ENCODE peak calls at places on chromosomes 16 and 17, in nine cellular contexts. One of them, this sample, is unnamed.

GRCh38 chr17:72903522-72903921 is 189.0 kb downstream of the SLC39A11 start:
- DNase-seq in WTC11: no peak
- DNase-seq in T47D: no peak
- DNase-seq in NCI-H1092: no peak
- DNase-seq in GOT3: no peak
- DNase-seq in activated naive CD8-positive, alpha-beta T cell treated with anti-CD3 and anti-CD28 coated beads, Interleukin-2, amount 10 ng/mL, durations not matched to agents 7 days and 5 days: no peak
- DNase-seq in left lung: no peak
- DNase-seq in activated CD8-positive, alpha-beta T cell treated with anti-CD3 and anti-CD28 coated beads for 36 hours: no peak
- DNase-seq in mesenchymal stem cell: no peak
- DNase-seq in this sample: no peak

GRCh38 chr17:76297436-76297835 is 10.6 kb downstream of the QRICH2 start:
- DNase-seq in WTC11: no peak
- DNase-seq in T47D: no peak
- DNase-seq in NCI-H1092: no peak
- DNase-seq in GOT3: no peak
- DNase-seq in activated naive CD8-positive, alpha-beta T cell treated with anti-CD3 and anti-CD28 coated beads, Interleukin-2, amount 10 ng/mL, durations not matched to agents 7 days and 5 days: no peak
- DNase-seq in left lung: no peak
- DNase-seq in activated CD8-positive, alpha-beta T cell treated with anti-CD3 and anti-CD28 coated beads for 36 hours: no peak
- DNase-seq in mesenchymal stem cell: no peak
- DNase-seq in this sample: no peak

GRCh38 chr17:77770331-77771105 is 188.0 kb upstream of the TNRC6C start:
- DNase-seq in WTC11: no peak
- DNase-seq in T47D: no peak
- DNase-seq in NCI-H1092: no peak
- DNase-seq in GOT3: peak; percentile 16
- DNase-seq in activated naive CD8-positive, alpha-beta T cell treated with anti-CD3 and anti-CD28 coated beads, Interleukin-2, amount 10 ng/mL, durations not matched to agents 7 days and 5 days: no peak
- DNase-seq in left lung: no peak
- DNase-seq in activated CD8-positive, alpha-beta T cell treated with anti-CD3 and anti-CD28 coated beads for 36 hours: no peak
- DNase-seq in mesenchymal stem cell: peak; percentile 58
- DNase-seq in this sample: no peak

GRCh38 chr16:64397945-64398508 is 723.8 kb downstream of the CDH11 start:
- DNase-seq in WTC11: no peak
- DNase-seq in T47D: no peak
- DNase-seq in NCI-H1092: no peak
- DNase-seq in GOT3: no peak
- DNase-seq in activated naive CD8-positive, alpha-beta T cell treated with anti-CD3 and anti-CD28 coated beads, Interleukin-2, amount 10 ng/mL, durations not matched to agents 7 days and 5 days: no peak
- DNase-seq in left lung: no peak
- DNase-seq in activated CD8-positive, alpha-beta T cell treated with anti-CD3 and anti-CD28 coated beads for 36 hours: no peak
- DNase-seq in mesenchymal stem cell: no peak
- DNase-seq in this sample: no peak

GRCh38 chr16:69107311-69107962 is 2.0 kb downstream of the HAS3 start:
- DNase-seq in WTC11: peak; percentile 52
- DNase-seq in T47D: no peak
- DNase-seq in NCI-H1092: peak; percentile 33
- DNase-seq in GOT3: no peak
- DNase-seq in activated naive CD8-positive, alpha-beta T cell treated with anti-CD3 and anti-CD28 coated beads, Interleukin-2, amount 10 ng/mL, durations not matched to agents 7 days and 5 days: peak; percentile 41
- DNase-seq in left lung: no peak
- DNase-seq in activated CD8-positive, alpha-beta T cell treated with anti-CD3 and anti-CD28 coated beads for 36 hours: no peak
- DNase-seq in mesenchymal stem cell: peak; percentile 18
- DNase-seq in this sample: no peak

GRCh38 chr16:72480926-72481325 is 309.0 kb upstream of the PMFBP1 start:
- DNase-seq in WTC11: no peak
- DNase-seq in T47D: no peak
- DNase-seq in NCI-H1092: no peak
- DNase-seq in GOT3: no peak
- DNase-seq in activated naive CD8-positive, alpha-beta T cell treated with anti-CD3 and anti-CD28 coated beads, Interleukin-2, amount 10 ng/mL, durations not matched to agents 7 days and 5 days: no peak
- DNase-seq in left lung: no peak
- DNase-seq in activated CD8-positive, alpha-beta T cell treated with anti-CD3 and anti-CD28 coated beads for 36 hours: no peak
- DNase-seq in mesenchymal stem cell: no peak
- DNase-seq in this sample: no peak

GRCh38 chr16:85460252-85460982 is 152.7 kb upstream of the GSE1 start:
- DNase-seq in WTC11: no peak
- DNase-seq in T47D: peak; percentile 74
- DNase-seq in NCI-H1092: no peak
- DNase-seq in GOT3: no peak
- DNase-seq in activated naive CD8-positive, alpha-beta T cell treated with anti-CD3 and anti-CD28 coated beads, Interleukin-2, amount 10 ng/mL, durations not matched to agents 7 days and 5 days: no peak
- DNase-seq in left lung: no peak
- DNase-seq in activated CD8-positive, alpha-beta T cell treated with anti-CD3 and anti-CD28 coated beads for 36 hours: no peak
- DNase-seq in mesenchymal stem cell: peak; percentile 79
- DNase-seq in this sample: no peak

GRCh38 chr16:30649725-30650368 is 913 bp upstream of the PRR14 start:
- DNase-seq in WTC11: no peak
- DNase-seq in T47D: no peak
- DNase-seq in NCI-H1092: no peak
- DNase-seq in GOT3: no peak
- DNase-seq in activated naive CD8-positive, alpha-beta T cell treated with anti-CD3 and anti-CD28 coated beads, Interleukin-2, amount 10 ng/mL, durations not matched to agents 7 days and 5 days: peak; percentile 67
- DNase-seq in left lung: peak; percentile 58
- DNase-seq in activated CD8-positive, alpha-beta T cell treated with anti-CD3 and anti-CD28 coated beads for 36 hours: peak; percentile 65
- DNase-seq in mesenchymal stem cell: no peak
- DNase-seq in this sample: no peak

GRCh38 chr17:29073045-29073444 is 30.1 kb downstream of the PIPOX start:
- DNase-seq in WTC11: no peak
- DNase-seq in T47D: no peak
- DNase-seq in NCI-H1092: no peak
- DNase-seq in GOT3: no peak
- DNase-seq in activated naive CD8-positive, alpha-beta T cell treated with anti-CD3 and anti-CD28 coated beads, Interleukin-2, amount 10 ng/mL, durations not matched to agents 7 days and 5 days: no peak
- DNase-seq in left lung: no peak
- DNase-seq in activated CD8-positive, alpha-beta T cell treated with anti-CD3 and anti-CD28 coated beads for 36 hours: no peak
- DNase-seq in mesenchymal stem cell: no peak
- DNase-seq in this sample: no peak

GRCh38 chr17:8056976-8057625 is 18.2 kb downstream of the ALOX15B start:
- DNase-seq in WTC11: no peak
- DNase-seq in T47D: peak; percentile 51
- DNase-seq in NCI-H1092: no peak
- DNase-seq in GOT3: no peak
- DNase-seq in activated naive CD8-positive, alpha-beta T cell treated with anti-CD3 and anti-CD28 coated beads, Interleukin-2, amount 10 ng/mL, durations not matched to agents 7 days and 5 days: no peak
- DNase-seq in left lung: no peak
- DNase-seq in activated CD8-positive, alpha-beta T cell treated with anti-CD3 and anti-CD28 coated beads for 36 hours: no peak
- DNase-seq in mesenchymal stem cell: peak; percentile 50
- DNase-seq in this sample: no peak

GRCh38 chr16:58843675-58844074 is 109.6 kb upstream of the GOT2 start:
- DNase-seq in WTC11: no peak
- DNase-seq in T47D: peak; percentile 43
- DNase-seq in NCI-H1092: no peak
- DNase-seq in GOT3: no peak
- DNase-seq in activated naive CD8-positive, alpha-beta T cell treated with anti-CD3 and anti-CD28 coated beads, Interleukin-2, amount 10 ng/mL, durations not matched to agents 7 days and 5 days: no peak
- DNase-seq in left lung: no peak
- DNase-seq in activated CD8-positive, alpha-beta T cell treated with anti-CD3 and anti-CD28 coated beads for 36 hours: no peak
- DNase-seq in mesenchymal stem cell: peak; percentile 21
- DNase-seq in this sample: no peak

GRCh38 chr16:88331989-88332920 is 50.5 kb upstream of the ZNF469 start:
- DNase-seq in WTC11: no peak
- DNase-seq in T47D: peak; percentile 69
- DNase-seq in NCI-H1092: no peak
- DNase-seq in GOT3: peak; percentile 82
- DNase-seq in activated naive CD8-positive, alpha-beta T cell treated with anti-CD3 and anti-CD28 coated beads, Interleukin-2, amount 10 ng/mL, durations not matched to agents 7 days and 5 days: no peak
- DNase-seq in left lung: peak; percentile 75
- DNase-seq in activated CD8-positive, alpha-beta T cell treated with anti-CD3 and anti-CD28 coated beads for 36 hours: no peak
- DNase-seq in mesenchymal stem cell: peak; percentile 100
- DNase-seq in this sample: no peak

GRCh38 chr17:81911969-81912368 is 770 bp upstream of the PCYT2 start:
- DNase-seq in WTC11: no peak
- DNase-seq in T47D: no peak
- DNase-seq in NCI-H1092: no peak
- DNase-seq in GOT3: no peak
- DNase-seq in activated naive CD8-positive, alpha-beta T cell treated with anti-CD3 and anti-CD28 coated beads, Interleukin-2, amount 10 ng/mL, durations not matched to agents 7 days and 5 days: no peak
- DNase-seq in left lung: no peak
- DNase-seq in activated CD8-positive, alpha-beta T cell treated with anti-CD3 and anti-CD28 coated beads for 36 hours: no peak
- DNase-seq in mesenchymal stem cell: no peak
- DNase-seq in this sample: no peak

GRCh38 chr16:53282975-53283946 is 151.0 kb upstream of the RBL2 start:
- DNase-seq in WTC11: no peak
- DNase-seq in T47D: peak; percentile 68
- DNase-seq in NCI-H1092: peak; percentile 30
- DNase-seq in GOT3: no peak
- DNase-seq in activated naive CD8-positive, alpha-beta T cell treated with anti-CD3 and anti-CD28 coated beads, Interleukin-2, amount 10 ng/mL, durations not matched to agents 7 days and 5 days: no peak
- DNase-seq in left lung: no peak
- DNase-seq in activated CD8-positive, alpha-beta T cell treated with anti-CD3 and anti-CD28 coated beads for 36 hours: no peak
- DNase-seq in mesenchymal stem cell: peak; percentile 58
- DNase-seq in this sample: no peak

GRCh38 chr17:3026856-3027751 is 36.3 kb downstream of the OR1D5 start:
- DNase-seq in WTC11: no peak
- DNase-seq in T47D: no peak
- DNase-seq in NCI-H1092: no peak
- DNase-seq in GOT3: no peak
- DNase-seq in activated naive CD8-positive, alpha-beta T cell treated with anti-CD3 and anti-CD28 coated beads, Interleukin-2, amount 10 ng/mL, durations not matched to agents 7 days and 5 days: no peak
- DNase-seq in left lung: peak; percentile 24
- DNase-seq in activated CD8-positive, alpha-beta T cell treated with anti-CD3 and anti-CD28 coated beads for 36 hours: no peak
- DNase-seq in mesenchymal stem cell: no peak
- DNase-seq in this sample: no peak

GRCh38 chr17:74439691-74440567 is 8.0 kb downstream of the GPRC5C start:
- DNase-seq in WTC11: no peak
- DNase-seq in T47D: no peak
- DNase-seq in NCI-H1092: no peak
- DNase-seq in GOT3: no peak
- DNase-seq in activated naive CD8-positive, alpha-beta T cell treated with anti-CD3 and anti-CD28 coated beads, Interleukin-2, amount 10 ng/mL, durations not matched to agents 7 days and 5 days: no peak
- DNase-seq in left lung: no peak
- DNase-seq in activated CD8-positive, alpha-beta T cell treated with anti-CD3 and anti-CD28 coated beads for 36 hours: no peak
- DNase-seq in mesenchymal stem cell: no peak
- DNase-seq in this sample: no peak

GRCh38 chr16:56623637-56624036 is 1.9 kb upstream of the MT1E start:
- DNase-seq in WTC11: no peak
- DNase-seq in T47D: no peak
- DNase-seq in NCI-H1092: no peak
- DNase-seq in GOT3: no peak
- DNase-seq in activated naive CD8-positive, alpha-beta T cell treated with anti-CD3 and anti-CD28 coated beads, Interleukin-2, amount 10 ng/mL, durations not matched to agents 7 days and 5 days: no peak
- DNase-seq in left lung: no peak
- DNase-seq in activated CD8-positive, alpha-beta T cell treated with anti-CD3 and anti-CD28 coated beads for 36 hours: no peak
- DNase-seq in mesenchymal stem cell: no peak
- DNase-seq in this sample: no peak

GRCh38 chr16:7745321-7745720 is 412.7 kb downstream of the RBFOX1 start:
- DNase-seq in WTC11: no peak
- DNase-seq in T47D: no peak
- DNase-seq in NCI-H1092: no peak
- DNase-seq in GOT3: no peak
- DNase-seq in activated naive CD8-positive, alpha-beta T cell treated with anti-CD3 and anti-CD28 coated beads, Interleukin-2, amount 10 ng/mL, durations not matched to agents 7 days and 5 days: no peak
- DNase-seq in left lung: no peak
- DNase-seq in activated CD8-positive, alpha-beta T cell treated with anti-CD3 and anti-CD28 coated beads for 36 hours: no peak
- DNase-seq in mesenchymal stem cell: no peak
- DNase-seq in this sample: no peak

GRCh38 chr17:15444805-15445204 is 22.6 kb downstream of the CDRT4 start:
- DNase-seq in WTC11: no peak
- DNase-seq in T47D: peak; percentile 10
- DNase-seq in NCI-H1092: no peak
- DNase-seq in GOT3: no peak
- DNase-seq in activated naive CD8-positive, alpha-beta T cell treated with anti-CD3 and anti-CD28 coated beads, Interleukin-2, amount 10 ng/mL, durations not matched to agents 7 days and 5 days: no peak
- DNase-seq in left lung: no peak
- DNase-seq in activated CD8-positive, alpha-beta T cell treated with anti-CD3 and anti-CD28 coated beads for 36 hours: peak; percentile 21
- DNase-seq in mesenchymal stem cell: peak; percentile 76
- DNase-seq in this sample: no peak

GRCh38 chr17:1638624-1639300 is 6.8 kb downstream of the SCARF1 start:
- DNase-seq in WTC11: no peak
- DNase-seq in T47D: no peak
- DNase-seq in NCI-H1092: no peak
- DNase-seq in GOT3: no peak
- DNase-seq in activated naive CD8-positive, alpha-beta T cell treated with anti-CD3 and anti-CD28 coated beads, Interleukin-2, amount 10 ng/mL, durations not matched to agents 7 days and 5 days: no peak
- DNase-seq in left lung: no peak
- DNase-seq in activated CD8-positive, alpha-beta T cell treated with anti-CD3 and anti-CD28 coated beads for 36 hours: no peak
- DNase-seq in mesenchymal stem cell: no peak
- DNase-seq in this sample: no peak

GRCh38 chr17:81685108-81685507 is 1.3 kb downstream of the HGS start:
- DNase-seq in WTC11: no peak
- DNase-seq in T47D: no peak
- DNase-seq in NCI-H1092: no peak
- DNase-seq in GOT3: no peak
- DNase-seq in activated naive CD8-positive, alpha-beta T cell treated with anti-CD3 and anti-CD28 coated beads, Interleukin-2, amount 10 ng/mL, durations not matched to agents 7 days and 5 days: no peak
- DNase-seq in left lung: no peak
- DNase-seq in activated CD8-positive, alpha-beta T cell treated with anti-CD3 and anti-CD28 coated beads for 36 hours: peak; percentile 74
- DNase-seq in mesenchymal stem cell: peak; percentile 84
- DNase-seq in this sample: no peak

GRCh38 chr16:81532491-81533174 is 88.0 kb downstream of the CMIP start:
- DNase-seq in WTC11: no peak
- DNase-seq in T47D: no peak
- DNase-seq in NCI-H1092: no peak
- DNase-seq in GOT3: no peak
- DNase-seq in activated naive CD8-positive, alpha-beta T cell treated with anti-CD3 and anti-CD28 coated beads, Interleukin-2, amount 10 ng/mL, durations not matched to agents 7 days and 5 days: no peak
- DNase-seq in left lung: peak; percentile 25
- DNase-seq in activated CD8-positive, alpha-beta T cell treated with anti-CD3 and anti-CD28 coated beads for 36 hours: no peak
- DNase-seq in mesenchymal stem cell: no peak
- DNase-seq in this sample: no peak

GRCh38 chr16:5058476-5058875 is 7.3 kb downstream of the C16orf89 start:
- DNase-seq in WTC11: peak; percentile 86
- DNase-seq in T47D: no peak
- DNase-seq in NCI-H1092: no peak
- DNase-seq in GOT3: no peak
- DNase-seq in activated naive CD8-positive, alpha-beta T cell treated with anti-CD3 and anti-CD28 coated beads, Interleukin-2, amount 10 ng/mL, durations not matched to agents 7 days and 5 days: no peak
- DNase-seq in left lung: no peak
- DNase-seq in activated CD8-positive, alpha-beta T cell treated with anti-CD3 and anti-CD28 coated beads for 36 hours: no peak
- DNase-seq in mesenchymal stem cell: peak; percentile 51
- DNase-seq in this sample: no peak

GRCh38 chr16:15493416-15494181 is 59.2 kb downstream of the BMERB1 start:
- DNase-seq in WTC11: no peak
- DNase-seq in T47D: no peak
- DNase-seq in NCI-H1092: peak; percentile 12
- DNase-seq in GOT3: no peak
- DNase-seq in activated naive CD8-positive, alpha-beta T cell treated with anti-CD3 and anti-CD28 coated beads, Interleukin-2, amount 10 ng/mL, durations not matched to agents 7 days and 5 days: no peak
- DNase-seq in left lung: no peak
- DNase-seq in activated CD8-positive, alpha-beta T cell treated with anti-CD3 and anti-CD28 coated beads for 36 hours: no peak
- DNase-seq in mesenchymal stem cell: peak; percentile 81
- DNase-seq in this sample: no peak

GRCh38 chr16:30605148-30605547 is 5.0 kb downstream of the ZNF689 start:
- DNase-seq in WTC11: no peak
- DNase-seq in T47D: no peak
- DNase-seq in NCI-H1092: no peak
- DNase-seq in GOT3: no peak
- DNase-seq in activated naive CD8-positive, alpha-beta T cell treated with anti-CD3 and anti-CD28 coated beads, Interleukin-2, amount 10 ng/mL, durations not matched to agents 7 days and 5 days: no peak
- DNase-seq in left lung: peak; percentile 39
- DNase-seq in activated CD8-positive, alpha-beta T cell treated with anti-CD3 and anti-CD28 coated beads for 36 hours: no peak
- DNase-seq in mesenchymal stem cell: no peak
- DNase-seq in this sample: no peak

GRCh38 chr16:30876867-30877266 is 17.0 kb downstream of the BCL7C start:
- DNase-seq in WTC11: peak; percentile 46
- DNase-seq in T47D: no peak
- DNase-seq in NCI-H1092: no peak
- DNase-seq in GOT3: no peak
- DNase-seq in activated naive CD8-positive, alpha-beta T cell treated with anti-CD3 and anti-CD28 coated beads, Interleukin-2, amount 10 ng/mL, durations not matched to agents 7 days and 5 days: no peak
- DNase-seq in left lung: no peak
- DNase-seq in activated CD8-positive, alpha-beta T cell treated with anti-CD3 and anti-CD28 coated beads for 36 hours: no peak
- DNase-seq in mesenchymal stem cell: peak; percentile 26
- DNase-seq in this sample: no peak

GRCh38 chr16:53370827-53371226 is 63.4 kb upstream of the RBL2 start:
- DNase-seq in WTC11: no peak
- DNase-seq in T47D: no peak
- DNase-seq in NCI-H1092: no peak
- DNase-seq in GOT3: no peak
- DNase-seq in activated naive CD8-positive, alpha-beta T cell treated with anti-CD3 and anti-CD28 coated beads, Interleukin-2, amount 10 ng/mL, durations not matched to agents 7 days and 5 days: no peak
- DNase-seq in left lung: no peak
- DNase-seq in activated CD8-positive, alpha-beta T cell treated with anti-CD3 and anti-CD28 coated beads for 36 hours: no peak
- DNase-seq in mesenchymal stem cell: no peak
- DNase-seq in this sample: no peak

GRCh38 chr17:57608369-57609124 is 136.6 kb downstream of the CCDC182 start:
- DNase-seq in WTC11: no peak
- DNase-seq in T47D: no peak
- DNase-seq in NCI-H1092: no peak
- DNase-seq in GOT3: no peak
- DNase-seq in activated naive CD8-positive, alpha-beta T cell treated with anti-CD3 and anti-CD28 coated beads, Interleukin-2, amount 10 ng/mL, durations not matched to agents 7 days and 5 days: no peak
- DNase-seq in left lung: no peak
- DNase-seq in activated CD8-positive, alpha-beta T cell treated with anti-CD3 and anti-CD28 coated beads for 36 hours: no peak
- DNase-seq in mesenchymal stem cell: no peak
- DNase-seq in this sample: no peak

This sample was measured in activated T-helper 1 cell treated with anti-CD3 and anti-CD28 coated beads, Interleukin-12 subunit alpha, Interleukin-12 subunit beta, Interleukin-2, Interleukin-4 antibody, amounts not matched to agents 30 ng/mL and 10 ng/mL and 1 ng/mL, durations not matched to agents 14 hours and 24 hours and 36 hours.